ENCODE peak calls at places on chromosomes 3 and 15, in five cellular contexts. R, W, D, N and S are unnamed samples.
A peak's percentile ranks its signal among the peaks of the same experiment; 100 is the strongest.

GRCh38 chr3:156478931-156479330 is 76.0 kb downstream of the SSR3 start:
- DNase-seq in W (no peak), R (no peak), D (no peak), N (no peak), S (no peak)

GRCh38 chr3:169661567-169662214 is 1.8 kb downstream of the MECOM start:
- DNase-seq in R (no peak), W (peak; percentile 76), D (no peak), N (no peak), S (peak; percentile 56)

GRCh38 chr15:36965561-36966342 is 134.6 kb downstream of the MEIS2 start:
- DNase-seq in R (no peak), D (no peak), N (no peak), W (no peak), S (no peak)

GRCh38 chr15:39242345-39242744 is 338.5 kb upstream of the THBS1 start:
- DNase-seq in N (no peak), W (no peak), R (no peak), D (no peak), S (no peak)

GRCh38 chr15:51103330-51103729 is 8.6 kb upstream of the TNFAIP8L3 start:
- DNase-seq in W (no peak), N (no peak), R (no peak), D (no peak), S (no peak)

GRCh38 chr3:130963878-130964277 is 62.7 kb downstream of the ASTE1 start:
- DNase-seq in D (no peak), R (peak; percentile 76), N (no peak), W (no peak), S (no peak)

GRCh38 chr3:100042144-100042543 is 72.2 kb downstream of the FILIP1L start:
- DNase-seq in N (no peak), R (no peak), D (no peak), W (peak; percentile 27), S (peak; percentile 19)

GRCh38 chr15:69132430-69132829 is 28.0 kb upstream of the GLCE start:
- DNase-seq in W (no peak), D (no peak), R (no peak), N (no peak), S (no peak)

GRCh38 chr3:45205126-45205525 is 21.0 kb downstream of the TMEM158 start:
- DNase-seq in R (no peak), W (no peak), D (no peak), N (no peak), S (no peak)

GRCh38 chr3:47016086-47016933 is 36.8 kb downstream of the NBEAL2 start:
- DNase-seq in N (peak; percentile 33), D (no peak), W (no peak), R (no peak), S (no peak)

GRCh38 chr15:89492111-89492641 is 4.2 kb downstream of the RHCG start:
- DNase-seq in D (no peak), R (no peak), W (peak; percentile 73), N (peak; percentile 13), S (peak; percentile 58)

GRCh38 chr15:77983091-77983707 is 94.3 kb downstream of the TBC1D2B start:
- DNase-seq in D (no peak), R (peak; percentile 34), N (no peak), W (no peak), S (no peak)

GRCh38 chr3:186267758-186268157 is 94.3 kb downstream of the DGKG start:
- DNase-seq in D (no peak), N (no peak), R (peak; percentile 27), W (no peak), S (no peak)

GRCh38 chr15:51883436-51883835 is 54.0 kb downstream of the TMOD3 start:
- DNase-seq in D (no peak), W (no peak), N (no peak), R (no peak), S (no peak)

GRCh38 chr3:76646921-76647562 is 392.9 kb upstream of the ROBO2 start:
- DNase-seq in R (peak; percentile 14), D (no peak), W (no peak), N (peak; percentile 5), S (no peak)

GRCh38 chr3:50370594-50370993 is 11.3 kb upstream of the TMEM115 start:
- DNase-seq in W (peak; percentile 78), R (no peak), N (peak; percentile 73), D (no peak), S (peak; percentile 53)
- TF ChIP-seq FOXM1 in W (no peak), R (no peak), N (no peak), D (no peak), S (no peak)

GRCh38 chr15:87355946-87356345 is 900.6 kb downstream of the NTRK3 start:
- DNase-seq in R (no peak), N (no peak), W (no peak), D (no peak), S (no peak)
- TF ChIP-seq FOXM1 in R (no peak), N (no peak), W (no peak), D (no peak), S (no peak)

DNA sequence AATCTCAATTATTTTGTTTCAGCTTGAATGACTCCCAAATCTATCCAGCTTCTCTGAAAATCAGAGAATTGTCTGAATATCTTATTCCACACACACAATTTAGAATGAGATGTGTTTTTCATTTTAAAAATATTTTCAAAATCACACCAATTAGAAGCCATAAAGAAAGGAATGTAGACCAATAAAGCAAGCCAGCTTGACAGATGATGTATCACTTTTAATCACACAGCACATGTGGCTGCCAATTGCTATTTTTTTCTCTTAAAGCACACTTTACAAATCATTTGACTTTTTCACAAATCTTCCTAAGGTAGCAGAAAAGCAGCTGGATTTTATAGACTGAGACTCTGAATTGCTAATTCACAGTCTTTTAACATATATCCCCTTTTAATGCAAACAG is 249.7 kb upstream of the VEPH1 start:
- DNase-seq in N (no peak), R (no peak), W (no peak), D (no peak), S (no peak)
- TF ChIP-seq FOXM1 in N (no peak), R (no peak), W (no peak), D (no peak), S (no peak)

DNA sequence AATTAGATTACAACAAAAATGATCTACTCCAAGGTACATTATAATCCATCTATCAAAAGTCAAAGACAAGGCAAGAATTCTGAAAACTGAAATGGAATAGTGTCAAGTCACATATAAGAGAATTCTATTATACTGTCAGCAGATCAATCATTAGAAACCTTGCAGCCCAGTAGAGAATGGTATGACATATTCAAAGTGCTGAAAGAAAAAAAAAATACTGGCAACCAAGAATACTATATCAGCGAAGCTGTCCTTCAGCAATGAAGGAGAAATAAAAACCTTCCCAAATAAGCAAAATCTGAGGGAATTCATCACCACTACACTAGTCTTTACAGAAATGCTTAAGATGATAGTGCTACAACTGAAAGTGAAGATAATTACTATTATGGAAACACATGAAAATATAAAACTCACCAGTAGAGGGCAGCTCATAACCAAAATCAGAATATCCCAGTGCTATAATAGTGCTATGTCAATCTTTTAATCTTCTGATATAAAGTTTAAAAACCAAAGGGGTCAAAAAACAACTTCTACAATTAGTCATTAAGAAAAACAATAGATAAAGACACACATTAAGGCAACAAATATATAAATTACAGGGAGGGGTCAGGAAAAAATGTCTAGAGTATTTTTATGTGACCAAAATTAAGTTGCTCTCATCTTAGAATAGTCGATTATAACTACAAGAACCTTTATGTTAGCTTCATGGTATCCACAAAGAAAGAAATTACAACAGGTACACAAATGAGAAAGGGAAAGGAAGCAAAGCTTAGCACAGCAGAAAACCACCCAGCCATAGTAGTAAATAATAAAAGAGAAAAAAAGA is 190.7 kb upstream of the CNTN6 start:
- DNase-seq in R (no peak), N (peak; percentile 26), D (no peak), W (peak; percentile 3), S (no peak)
- TF ChIP-seq FOXM1 in R (no peak), N (no peak), D (no peak), W (no peak), S (no peak)

GRCh38 chr15:47517737-47518136 is 199.6 kb upstream of the SEMA6D start:
- DNase-seq in N (no peak), W (no peak), R (no peak), D (no peak), S (no peak)

GRCh38 chr15:47523669-47524068 is 193.6 kb upstream of the SEMA6D start:
- DNase-seq in N (no peak), R (no peak), D (no peak), W (no peak), S (no peak)
- TF ChIP-seq FOXM1 in N (no peak), R (no peak), D (no peak), W (no peak), S (no peak)

GRCh38 chr15:81215531-81215930 is 18.9 kb downstream of the IL16 start:
- DNase-seq in W (no peak), D (no peak), R (no peak), N (no peak), S (no peak)
- TF ChIP-seq FOXM1 in W (no peak), D (no peak), R (no peak), N (no peak), S (no peak)